ENCODE peak calls at places on chromosomes 2 and 18, in four cellular contexts. One of them, this sample, is unnamed.

GRCh38 chr2:67845557-67846114 is 217.2 kb downstream of the C1D start:
- DNase-seq in HL-60: no peak
- DNase-seq in GM12878: no peak
- DNase-seq in K562: no peak
- DNase-seq in this sample: no peak

GRCh38 chr2:207311316-207312005 is 145.7 kb upstream of the KLF7 start:
- DNase-seq in HL-60: peak; percentile 89
- DNase-seq in GM12878: no peak
- DNase-seq in K562: peak; percentile 56
- DNase-seq in this sample: no peak

GRCh38 chr18:34758378-34758948 is 48.4 kb downstream of the DTNA start:
- DNase-seq in HL-60: no peak
- DNase-seq in GM12878: no peak
- DNase-seq in K562: no peak
- DNase-seq in this sample: no peak

GRCh38 chr18:74336656-74337055 is 21.0 kb downstream of the C18orf63 start:
- DNase-seq in HL-60: no peak
- DNase-seq in GM12878: no peak
- DNase-seq in K562: no peak
- DNase-seq in this sample: no peak

GRCh38 chr2:190123956-190124355 is 61.4 kb upstream of the MSTN start:
- DNase-seq in HL-60: no peak
- DNase-seq in GM12878: no peak
- DNase-seq in K562: no peak
- DNase-seq in this sample: no peak

GRCh38 chr2:63054812-63055509 is 4.3 kb downstream of the OTX1 start:
- DNase-seq in HL-60: no peak
- DNase-seq in GM12878: no peak
- DNase-seq in K562: no peak
- DNase-seq in this sample: no peak

GRCh38 chr18:48304906-48305693 is 104.1 kb downstream of the ZBTB7C start:
- DNase-seq in HL-60: no peak
- DNase-seq in GM12878: no peak
- DNase-seq in K562: no peak
- DNase-seq in this sample: no peak

GRCh38 chr18:45059695-45060094 is 379.0 kb downstream of the SETBP1 start:
- DNase-seq in HL-60: peak; percentile 86
- DNase-seq in GM12878: no peak
- DNase-seq in K562: peak; percentile 62
- DNase-seq in this sample: no peak

GRCh38 chr2:157158111-157158510 is 99.4 kb upstream of the GALNT5 start:
- DNase-seq in HL-60: no peak
- DNase-seq in GM12878: no peak
- DNase-seq in K562: no peak
- DNase-seq in this sample: no peak

GRCh38 chr2:128402921-128403670 is 84.4 kb upstream of the HS6ST1 start:
- DNase-seq in HL-60: no peak
- DNase-seq in GM12878: no peak
- DNase-seq in K562: no peak
- DNase-seq in this sample: no peak

GRCh38 chr2:17479875-17480274 is 38.4 kb downstream of the RAD51AP2 start:
- DNase-seq in HL-60: no peak
- DNase-seq in GM12878: no peak
- DNase-seq in K562: no peak
- DNase-seq in this sample: no peak

GRCh38 chr18:8367217-8367988 is 241.8 kb upstream of the RAB12 start:
- DNase-seq in HL-60: no peak
- DNase-seq in GM12878: no peak
- DNase-seq in K562: peak; percentile 61
- DNase-seq in this sample: peak; percentile 26

GRCh38 chr2:37583402-37583801 is 88.0 kb downstream of the CDC42EP3 start:
- DNase-seq in HL-60: no peak
- DNase-seq in GM12878: no peak
- DNase-seq in K562: no peak
- DNase-seq in this sample: no peak

GRCh38 chr2:1556286-1556685 is 143.0 kb downstream of the TPO start:
- DNase-seq in HL-60: no peak
- DNase-seq in GM12878: no peak
- DNase-seq in K562: no peak
- DNase-seq in this sample: no peak

GRCh38 chr2:129016972-129017371 is 698.3 kb upstream of the HS6ST1 start:
- DNase-seq in HL-60: no peak
- DNase-seq in GM12878: no peak
- DNase-seq in K562: no peak
- DNase-seq in this sample: no peak

GRCh38 chr2:221095381-221095780 is 476.7 kb downstream of the EPHA4 start:
- DNase-seq in HL-60: no peak
- DNase-seq in GM12878: no peak
- DNase-seq in K562: no peak
- DNase-seq in this sample: no peak

GRCh38 chr2:53933329-53933728 is 37.5 kb downstream of the PSME4 start:
- DNase-seq in HL-60: no peak
- DNase-seq in GM12878: no peak
- DNase-seq in K562: no peak
- DNase-seq in this sample: no peak

GRCh38 chr18:80033181-80034067 is 810 bp upstream of the RBFA start:
- DNase-seq in HL-60: peak; percentile 84
- DNase-seq in GM12878: no peak
- DNase-seq in K562: peak; percentile 18
- DNase-seq in this sample: no peak

GRCh38 chr2:105324732-105325131 is 4.8 kb downstream of the TGFBRAP1 start:
- DNase-seq in HL-60: no peak
- DNase-seq in GM12878: no peak
- DNase-seq in K562: no peak
- DNase-seq in this sample: no peak
- TF ChIP-seq SPI1 in HL-60: no peak
- TF ChIP-seq SPI1 in GM12878: no peak
- TF ChIP-seq SPI1 in K562: no peak
- TF ChIP-seq SPI1 in this sample: no peak

DNA sequence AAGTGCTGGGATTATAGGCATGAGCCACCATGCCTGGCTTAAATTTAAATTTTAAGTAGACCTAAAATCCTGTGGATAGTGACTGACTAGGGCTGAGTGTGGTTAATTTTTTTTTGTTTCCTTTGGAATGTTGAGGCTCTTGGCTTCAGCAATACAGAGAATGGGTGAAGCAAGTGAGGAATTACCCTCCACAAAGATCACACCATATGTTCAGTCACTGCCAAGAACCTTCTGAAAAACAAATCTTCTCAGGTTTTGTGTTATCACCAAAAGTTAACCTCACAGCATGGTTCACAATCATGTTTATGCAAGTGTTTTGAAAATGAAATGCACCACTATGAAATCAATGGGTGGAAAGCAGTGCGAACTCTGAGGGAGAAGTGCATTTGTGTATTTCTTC is 44.3 kb downstream of the SPATS2L start:
- DNase-seq in HL-60: no peak
- DNase-seq in GM12878: no peak
- DNase-seq in K562: no peak
- DNase-seq in this sample: no peak
- TF ChIP-seq SPI1 in HL-60: no peak
- TF ChIP-seq SPI1 in GM12878: no peak
- TF ChIP-seq SPI1 in K562: no peak
- TF ChIP-seq SPI1 in this sample: no peak

GRCh38 chr2:108960006-108960405 is 29.0 kb downstream of the EDAR start:
- DNase-seq in HL-60: no peak
- DNase-seq in GM12878: no peak
- DNase-seq in K562: no peak
- DNase-seq in this sample: no peak
- TF ChIP-seq SPI1 in HL-60: no peak
- TF ChIP-seq SPI1 in GM12878: no peak
- TF ChIP-seq SPI1 in K562: no peak
- TF ChIP-seq SPI1 in this sample: no peak

GRCh38 chr2:238440331-238440730 is 13.6 kb downstream of the ASB1 start:
- DNase-seq in HL-60: no peak
- DNase-seq in GM12878: no peak
- DNase-seq in K562: no peak
- DNase-seq in this sample: no peak

GRCh38 chr2:238439912-238440311 is 13.2 kb downstream of the ASB1 start:
- DNase-seq in HL-60: no peak
- DNase-seq in GM12878: no peak
- DNase-seq in K562: no peak
- DNase-seq in this sample: no peak

GRCh38 chr2:238440767-238441166 is 14.0 kb downstream of the ASB1 start:
- DNase-seq in HL-60: no peak
- DNase-seq in GM12878: no peak
- DNase-seq in K562: no peak
- DNase-seq in this sample: no peak

GRCh38 chr2:238441262-238442114 is 14.8 kb downstream of the ASB1 start:
- DNase-seq in HL-60: no peak
- DNase-seq in GM12878: no peak
- DNase-seq in K562: no peak
- DNase-seq in this sample: no peak

DNA sequence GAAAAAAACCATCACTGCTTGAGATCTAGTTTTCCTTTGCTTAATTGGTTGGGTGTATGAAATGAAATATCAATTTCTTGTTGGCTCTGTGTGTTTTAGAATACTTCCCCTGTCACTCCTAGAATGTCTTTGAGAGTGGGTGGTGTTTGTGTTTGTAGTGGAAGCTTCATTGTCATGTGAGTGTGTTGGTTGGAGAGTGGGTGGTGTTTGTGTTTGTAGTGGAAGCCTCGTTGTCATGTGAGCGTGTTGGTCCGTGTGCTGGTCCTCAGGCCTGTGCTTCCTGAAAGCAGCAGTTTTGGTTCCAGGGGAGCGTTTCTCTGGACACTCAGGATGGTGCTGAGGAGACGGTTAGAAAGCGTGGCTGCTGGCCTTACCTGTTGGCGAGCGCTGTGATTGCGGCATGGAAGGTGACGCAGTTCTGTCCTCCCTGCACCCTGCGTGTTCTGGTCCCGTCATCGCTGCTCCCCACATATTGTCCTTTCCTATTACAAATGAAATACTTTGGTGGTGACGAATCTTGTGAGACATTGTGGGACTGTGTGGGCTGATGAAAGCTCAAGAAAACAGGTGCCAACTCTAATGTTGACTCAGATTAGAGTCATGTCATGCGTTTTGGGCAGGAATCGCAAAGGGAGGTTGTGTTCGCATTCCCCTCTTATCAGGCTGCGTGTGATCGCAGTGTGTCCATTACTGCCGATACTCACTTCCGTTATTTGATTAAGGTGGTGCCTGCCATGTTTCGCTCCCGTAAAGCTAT is 12.5 kb downstream of the ASB1 start:
- DNase-seq in HL-60: no peak
- DNase-seq in GM12878: no peak
- DNase-seq in K562: no peak
- DNase-seq in this sample: no peak
- TF ChIP-seq SPI1 in HL-60: no peak
- TF ChIP-seq SPI1 in GM12878: no peak
- TF ChIP-seq SPI1 in K562: no peak
- TF ChIP-seq SPI1 in this sample: no peak